ENCODE peak calls at places on chromosomes 7 and 10, in seven cellular contexts. One of them, this sample, is unnamed. For H3K4me1, the result is how much of the 10 kb centered on the place peaks cover.

GRCh38 chr7:83849135-83849534 is 200.2 kb upstream of the SEMA3E start:
- DNase-seq in transverse colon: no peak
- DNase-seq in sigmoid colon: no peak
- DNase-seq in ovary: no peak
- DNase-seq in A549: no peak
- DNase-seq in tibial nerve: no peak
- DNase-seq in SK-N-SH: no peak
- DNase-seq in this sample: no peak

GRCh38 chr10:3635697-3636096 is 149.3 kb downstream of the KLF6 start:
- DNase-seq in transverse colon: peak
- DNase-seq in sigmoid colon: no peak
- DNase-seq in ovary: no peak
- DNase-seq in A549: no peak
- DNase-seq in tibial nerve: no peak
- DNase-seq in SK-N-SH: no peak
- DNase-seq in this sample: no peak

GRCh38 chr10:70575874-70576802 is 26.4 kb downstream of the PRF1 start:
- DNase-seq in transverse colon: peak
- DNase-seq in sigmoid colon: peak
- DNase-seq in ovary: no peak
- DNase-seq in A549: peak
- DNase-seq in tibial nerve: no peak
- DNase-seq in SK-N-SH: peak
- DNase-seq in this sample: peak

GRCh38 chr7:116582806-116583444 is 58.1 kb downstream of the CAV1 start:
- DNase-seq in transverse colon: no peak
- DNase-seq in sigmoid colon: no peak
- DNase-seq in ovary: no peak
- DNase-seq in A549: peak
- DNase-seq in tibial nerve: no peak
- DNase-seq in SK-N-SH: no peak
- DNase-seq in this sample: no peak

GRCh38 chr10:12062754-12063482 is 5.8 kb upstream of the DHTKD1 start:
- DNase-seq in transverse colon: no peak
- DNase-seq in sigmoid colon: no peak
- DNase-seq in ovary: no peak
- DNase-seq in A549: no peak
- DNase-seq in tibial nerve: no peak
- DNase-seq in SK-N-SH: no peak
- DNase-seq in this sample: no peak

GRCh38 chr7:5435291-5436002 is 11.8 kb upstream of the TNRC18 start:
- DNase-seq in transverse colon: no peak
- DNase-seq in sigmoid colon: no peak
- DNase-seq in ovary: no peak
- DNase-seq in A549: no peak
- DNase-seq in tibial nerve: no peak
- DNase-seq in SK-N-SH: no peak
- DNase-seq in this sample: no peak

GRCh38 chr7:38411404-38411803 is 138.0 kb upstream of the TARP start:
- DNase-seq in transverse colon: no peak
- DNase-seq in sigmoid colon: no peak
- DNase-seq in ovary: no peak
- DNase-seq in A549: peak
- DNase-seq in tibial nerve: no peak
- DNase-seq in SK-N-SH: peak
- DNase-seq in this sample: no peak

GRCh38 chr7:74180866-74181265 is 6.7 kb downstream of the EIF4H start:
- DNase-seq in transverse colon: no peak
- DNase-seq in sigmoid colon: no peak
- DNase-seq in ovary: no peak
- DNase-seq in A549: no peak
- DNase-seq in tibial nerve: no peak
- DNase-seq in SK-N-SH: no peak
- DNase-seq in this sample: no peak

GRCh38 chr7:141915565-141915964 is 634 bp upstream of the OR9A4 start:
- DNase-seq in transverse colon: peak
- DNase-seq in sigmoid colon: no peak
- DNase-seq in ovary: no peak
- DNase-seq in A549: no peak
- DNase-seq in tibial nerve: no peak
- DNase-seq in SK-N-SH: no peak
- DNase-seq in this sample: no peak

GRCh38 chr7:23357190-23358093 is 58.3 kb downstream of the MALSU1 start:
- DNase-seq in transverse colon: no peak
- DNase-seq in sigmoid colon: no peak
- DNase-seq in ovary: no peak
- DNase-seq in A549: peak
- DNase-seq in tibial nerve: no peak
- DNase-seq in SK-N-SH: no peak
- DNase-seq in this sample: no peak

GRCh38 chr10:131975003-131975402 is 6.7 kb downstream of the BNIP3 start:
- DNase-seq in transverse colon: no peak
- DNase-seq in sigmoid colon: no peak
- DNase-seq in ovary: no peak
- DNase-seq in A549: no peak
- DNase-seq in tibial nerve: no peak
- DNase-seq in SK-N-SH: no peak
- DNase-seq in this sample: no peak

GRCh38 chr7:151814400-151814914 is 62.5 kb downstream of the PRKAG2 start:
- DNase-seq in transverse colon: no peak
- DNase-seq in sigmoid colon: no peak
- DNase-seq in ovary: no peak
- DNase-seq in A549: no peak
- DNase-seq in tibial nerve: no peak
- DNase-seq in SK-N-SH: no peak
- DNase-seq in this sample: no peak

GRCh38 chr7:151817315-151817690 is 59.6 kb downstream of the PRKAG2 start:
- DNase-seq in transverse colon: no peak
- DNase-seq in sigmoid colon: no peak
- DNase-seq in ovary: no peak
- DNase-seq in A549: no peak
- DNase-seq in tibial nerve: no peak
- DNase-seq in SK-N-SH: no peak
- DNase-seq in this sample: no peak

GRCh38 chr7:151813997-151814396 is 62.9 kb downstream of the PRKAG2 start:
- DNase-seq in transverse colon: no peak
- DNase-seq in sigmoid colon: no peak
- DNase-seq in ovary: no peak
- DNase-seq in A549: no peak
- DNase-seq in tibial nerve: no peak
- DNase-seq in SK-N-SH: no peak
- DNase-seq in this sample: no peak

GRCh38 chr7:151816562-151817314 is 60.2 kb downstream of the PRKAG2 start:
- DNase-seq in transverse colon: no peak
- DNase-seq in sigmoid colon: no peak
- DNase-seq in ovary: no peak
- DNase-seq in A549: no peak
- DNase-seq in tibial nerve: no peak
- DNase-seq in SK-N-SH: no peak
- DNase-seq in this sample: no peak

GRCh38 chr7:151815419-151815818 is 61.5 kb downstream of the PRKAG2 start:
- DNase-seq in transverse colon: no peak
- DNase-seq in sigmoid colon: no peak
- DNase-seq in ovary: no peak
- DNase-seq in A549: no peak
- DNase-seq in tibial nerve: no peak
- DNase-seq in SK-N-SH: no peak
- DNase-seq in this sample: no peak
- H3K4me1 ChIP-seq in transverse colon: under half
- H3K4me1 ChIP-seq in sigmoid colon: under half
- H3K4me1 ChIP-seq in ovary: under half
- H3K4me1 ChIP-seq in A549: under half
- H3K4me1 ChIP-seq in tibial nerve: under half
- H3K4me1 ChIP-seq in SK-N-SH: under half
- H3K4me1 ChIP-seq in this sample: under half

DNA sequence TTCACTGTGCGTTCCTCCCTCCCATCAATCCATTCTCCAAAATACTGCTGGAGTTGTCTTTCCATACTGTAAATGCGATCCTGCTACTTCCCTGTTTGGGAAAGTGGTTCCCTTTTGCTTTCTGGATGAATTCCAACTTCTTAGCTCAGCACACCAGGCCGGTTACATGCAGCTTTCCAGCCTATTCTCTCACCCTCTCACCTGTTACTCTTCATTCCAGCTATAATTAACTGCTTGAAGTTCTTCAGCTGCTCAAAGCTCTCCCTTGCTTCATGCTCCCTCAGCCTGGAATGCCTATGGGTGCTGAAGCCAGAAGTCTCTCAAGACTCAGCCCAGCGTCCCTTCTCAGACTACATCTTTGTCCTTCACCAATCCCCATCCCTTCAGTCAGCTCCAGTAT is 6.0 kb upstream of the ZNRF2 start:
- DNase-seq in transverse colon: no peak
- DNase-seq in sigmoid colon: no peak
- DNase-seq in ovary: no peak
- DNase-seq in A549: no peak
- DNase-seq in tibial nerve: no peak
- DNase-seq in SK-N-SH: no peak
- DNase-seq in this sample: peak
- TF ChIP-seq EP300 in transverse colon: no peak
- TF ChIP-seq EP300 in sigmoid colon: no peak
- TF ChIP-seq EP300 in ovary: no peak
- TF ChIP-seq EP300 in A549: no peak
- TF ChIP-seq EP300 in tibial nerve: no peak
- TF ChIP-seq EP300 in SK-N-SH: no peak
- TF ChIP-seq EP300 in this sample: no peak

DNA sequence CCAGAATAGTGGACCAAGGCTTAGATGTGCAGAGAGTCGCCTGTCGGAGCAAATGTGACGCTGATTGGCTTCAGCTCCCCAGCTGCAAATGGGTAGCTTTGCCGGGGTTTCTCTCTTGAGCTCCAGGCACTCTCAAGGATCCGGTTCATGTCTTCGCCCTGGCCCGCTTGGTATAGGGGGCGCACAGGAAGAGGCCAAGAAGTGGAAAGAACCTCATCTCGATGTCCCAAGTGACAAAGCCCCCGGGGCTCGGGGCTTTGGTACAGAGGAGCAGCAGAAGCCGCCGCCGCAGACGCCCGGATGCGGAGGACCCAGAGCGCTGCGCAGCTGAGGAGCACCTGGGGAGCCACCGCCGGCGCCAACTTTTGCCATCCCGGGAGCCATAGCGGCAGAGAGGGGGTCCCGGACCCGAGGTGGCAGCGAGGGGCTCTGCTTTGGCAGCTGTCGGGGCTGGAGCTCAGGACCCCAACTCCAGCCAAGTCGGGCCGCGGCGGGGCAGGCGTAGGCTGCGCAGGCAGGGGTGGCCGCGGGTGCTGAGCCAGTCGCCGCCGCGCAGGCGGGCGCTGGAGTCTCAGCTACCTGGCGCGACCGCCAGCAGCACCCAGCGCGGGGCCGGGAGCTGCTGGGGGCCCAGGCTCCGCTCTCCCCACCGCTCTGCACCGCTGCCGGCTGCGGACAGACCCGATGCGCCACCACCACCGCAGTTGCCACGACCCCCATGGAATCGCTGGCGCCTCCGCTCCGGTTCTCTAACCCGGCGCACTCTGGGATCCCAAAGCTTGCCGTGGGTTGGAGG is 466.5 kb downstream of the XPNPEP1 start:
- DNase-seq in transverse colon: no peak
- DNase-seq in sigmoid colon: no peak
- DNase-seq in ovary: peak
- DNase-seq in A549: no peak
- DNase-seq in tibial nerve: no peak
- DNase-seq in SK-N-SH: peak
- DNase-seq in this sample: no peak
- H3K4me3 ChIP-seq in transverse colon: no peak
- H3K4me3 ChIP-seq in sigmoid colon: peak
- H3K4me3 ChIP-seq in ovary: peak
- H3K4me3 ChIP-seq in A549: no peak
- H3K4me3 ChIP-seq in tibial nerve: no peak
- H3K4me3 ChIP-seq in SK-N-SH: peak
- H3K4me3 ChIP-seq in this sample: no peak

DNA sequence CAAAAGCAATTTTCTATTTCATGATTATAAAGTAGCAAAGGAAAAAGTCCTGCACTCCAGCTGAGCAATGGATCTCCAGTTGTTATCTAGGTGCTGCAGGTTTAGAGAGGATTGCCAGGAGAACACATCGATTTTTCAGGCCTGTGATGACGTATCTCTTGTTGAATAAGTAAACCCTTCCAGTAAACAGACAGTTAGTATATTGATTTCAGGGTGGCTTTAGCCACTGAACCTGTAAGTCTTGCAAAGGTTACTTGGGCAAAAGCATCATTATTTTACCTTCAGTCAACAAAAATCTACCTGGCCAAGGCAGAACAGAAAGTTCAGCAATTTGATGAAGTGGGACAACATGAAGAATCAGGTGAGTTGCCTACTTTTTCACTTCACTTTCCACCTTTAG is 12.3 kb downstream of the EGFR start:
- DNase-seq in transverse colon: no peak
- DNase-seq in sigmoid colon: no peak
- DNase-seq in ovary: no peak
- DNase-seq in A549: no peak
- DNase-seq in tibial nerve: no peak
- DNase-seq in SK-N-SH: no peak
- DNase-seq in this sample: no peak
- H3K4me1 ChIP-seq in transverse colon: under half
- H3K4me1 ChIP-seq in sigmoid colon: half or more
- H3K4me1 ChIP-seq in ovary: under half
- H3K4me1 ChIP-seq in A549: half or more
- H3K4me1 ChIP-seq in tibial nerve: under half
- H3K4me1 ChIP-seq in SK-N-SH: under half
- H3K4me1 ChIP-seq in this sample: under half

This sample was measured in upper lobe of left lung.